ENCODE peak calls at places on chromosomes 2 and 18, in nine cellular contexts. R is IMR-90; W is MM.1S; I is astrocyte; P is psoas muscle; D is NT2/D1; G is PC-3; C is suprapubic skin; Z is CD4-positive, CD25-positive, alpha-beta regulatory T cell. H is an unnamed sample. For H3K9me3 and H3K27me3, the result is how much of the 10 kb centered on the place peaks cover.

GRCh38 chr2:72028996-72029395 is 118.7 kb downstream of the CYP26B1 start:
- DNase-seq in R (no peak), W (no peak), I (no peak), P (no peak), D (no peak), G (no peak), C (peak), Z (no peak), H (no peak)

GRCh38 chr2:151657667-151658076 is 76.6 kb downstream of the NEB start:
- DNase-seq in R (no peak), W (no peak), I (peak), P (no peak), D (no peak), G (no peak), C (no peak), Z (no peak), H (no peak)

GRCh38 chr18:3810271-3810670 is 360.3 kb downstream of the TGIF1 start:
- DNase-seq in R (no peak), W (no peak), I (no peak), P (no peak), D (no peak), G (no peak), C (no peak), Z (no peak), H (no peak)

GRCh38 chr2:172460780-172461201 is 33.4 kb downstream of the ITGA6 start:
- DNase-seq in R (peak), W (no peak), I (no peak), P (no peak), D (no peak), G (no peak), C (no peak), Z (peak), H (no peak)

GRCh38 chr2:141137121-141137693 is 993.6 kb downstream of the LRP1B start:
- DNase-seq in R (no peak), W (no peak), I (no peak), P (no peak), D (no peak), G (no peak), C (no peak), Z (peak), H (no peak)

GRCh38 chr18:9916067-9916684 is 2.4 kb downstream of the VAPA start:
- DNase-seq in R (peak), W (no peak), I (no peak), P (no peak), D (no peak), G (peak), C (no peak), Z (no peak), H (no peak)

GRCh38 chr2:220445429-220446105 is 818.1 kb downstream of the SLC4A3 start:
- DNase-seq in R (peak), W (no peak), I (peak), P (no peak), D (no peak), G (peak), C (no peak), Z (no peak), H (no peak)

GRCh38 chr18:25862881-25863600 is 227.4 kb downstream of the SS18 start:
- DNase-seq in R (no peak), W (no peak), I (no peak), P (no peak), D (no peak), G (no peak), C (no peak), Z (no peak), H (no peak)

GRCh38 chr2:153940511-153940910 is 68.8 kb downstream of the GALNT13 start:
- DNase-seq in R (no peak), W (no peak), I (peak), P (no peak), D (no peak), G (peak), C (no peak), Z (no peak), H (no peak)

GRCh38 chr2:8550932-8551621 is 130.8 kb upstream of the ID2 start:
- DNase-seq in R (no peak), W (no peak), I (no peak), P (peak), D (no peak), G (no peak), C (no peak), Z (no peak), H (no peak)

GRCh38 chr2:9770308-9771100 is 72.8 kb upstream of the TAF1B start:
- DNase-seq in R (peak), W (peak), I (peak), P (peak), D (peak), G (peak), C (peak), Z (peak), H (peak)

GRCh38 chr2:53103661-53104060 is 663.9 kb upstream of the CHAC2 start:
- DNase-seq in R (no peak), W (no peak), I (peak), P (no peak), D (no peak), G (peak), C (no peak), Z (no peak), H (no peak)

GRCh38 chr2:240575101-240575965 is 7.0 kb downstream of the RNPEPL1 start:
- DNase-seq in R (no peak), W (no peak), I (no peak), P (no peak), D (no peak), G (no peak), C (no peak), Z (no peak), H (no peak)

GRCh38 chr2:76563730-76564129 is 853.0 kb upstream of the GCFC2 start:
- DNase-seq in R (no peak), W (no peak), I (no peak), P (no peak), D (no peak), G (no peak), C (no peak), Z (no peak), H (no peak)

GRCh38 chr2:3487432-3487831 is 31.9 kb downstream of the ADI1 start:
- DNase-seq in R (no peak), W (no peak), I (no peak), P (peak), D (no peak), G (no peak), C (peak), Z (no peak), H (no peak)

GRCh38 chr2:9249036-9249800 is 42.6 kb downstream of the ASAP2 start:
- DNase-seq in R (peak), W (no peak), I (peak), P (no peak), D (no peak), G (peak), C (no peak), Z (no peak), H (no peak)

GRCh38 chr2:18159899-18160298 is 281.4 kb downstream of the KCNS3 start:
- DNase-seq in R (no peak), W (no peak), I (no peak), P (no peak), D (no peak), G (no peak), C (no peak), Z (no peak), H (no peak)

GRCh38 chr2:127146820-127147502 is 40.0 kb upstream of the BIN1 start:
- DNase-seq in R (peak), W (no peak), I (peak), P (peak), D (no peak), G (no peak), C (no peak), Z (no peak), H (no peak)

GRCh38 chr18:12007063-12007462 is 25.8 kb downstream of the IMPA2 start:
- DNase-seq in R (no peak), W (no peak), I (no peak), P (no peak), D (no peak), G (no peak), C (no peak), Z (no peak), H (no peak)

GRCh38 chr2:32627901-32628645 is at the start of gene TTC27:
- DNase-seq in R (peak), W (peak), I (peak), P (peak), D (peak), G (peak), C (peak), Z (peak), H (peak)

GRCh38 chr18:62361288-62361687 is 36.2 kb downstream of the TNFRSF11A start:
- DNase-seq in R (no peak), W (no peak), I (no peak), P (no peak), D (no peak), G (no peak), C (no peak), Z (no peak), H (no peak)

GRCh38 chr2:117856415-117857210 is 42.1 kb downstream of the DDX18 start:
- DNase-seq in R (peak), W (no peak), I (peak), P (no peak), D (no peak), G (peak), C (no peak), Z (no peak), H (no peak)

GRCh38 chr2:133566967-133567645 is 1.2 kb downstream of the NCKAP5 start:
- DNase-seq in R (peak), W (no peak), I (peak), P (peak), D (no peak), G (peak), C (peak), Z (no peak), H (no peak)

GRCh38 chr18:58473071-58473470 is 155.8 kb downstream of the ALPK2 start:
- DNase-seq in R (peak), W (no peak), I (no peak), P (no peak), D (no peak), G (peak), C (no peak), Z (no peak), H (no peak)

GRCh38 chr18:5238371-5238758 is 41.3 kb upstream of the AKAIN1 start:
- DNase-seq in R (peak), W (peak), I (no peak), P (peak), D (no peak), G (peak), C (peak), Z (no peak), H (peak)

GRCh38 chr2:58702302-58702696 is 461.2 kb upstream of the FANCL start:
- DNase-seq in R (peak), W (no peak), I (peak), P (no peak), D (peak), G (peak), C (no peak), Z (no peak), H (no peak)

GRCh38 chr2:98463988-98464771 is 19.5 kb downstream of the INPP4A start:
- DNase-seq in R (no peak), W (peak), I (no peak), P (no peak), D (no peak), G (no peak), C (no peak), Z (peak), H (peak)

GRCh38 chr2:144096531-144096930 is 423.4 kb downstream of the ZEB2 start:
- DNase-seq in R (peak), W (no peak), I (no peak), P (no peak), D (no peak), G (no peak), C (no peak), Z (no peak), H (no peak)

GRCh38 chr2:96097951-96098823 is 18.2 kb downstream of the ADRA2B start:
- DNase-seq in R (no peak), W (no peak), I (no peak), P (no peak), D (no peak), G (no peak), C (no peak), Z (no peak), H (peak)

GRCh38 chr2:233032551-233033320 is at the start of gene NEU2:
- DNase-seq in R (no peak), W (no peak), I (no peak), P (no peak), D (no peak), G (no peak), C (peak), Z (no peak), H (no peak)

GRCh38 chr2:239178484-239178883 is 222.3 kb downstream of the HDAC4 start:
- DNase-seq in R (no peak), W (no peak), I (no peak), P (no peak), D (no peak), G (no peak), C (peak), Z (no peak), H (no peak)

GRCh38 chr18:11379660-11380059 is 229.7 kb upstream of the SLC35G4 start:
- DNase-seq in R (no peak), W (no peak), I (no peak), P (no peak), D (no peak), G (no peak), C (no peak), Z (no peak), H (no peak)

GRCh38 chr2:100460904-100461303 is 9.4 kb upstream of the NMS start:
- DNase-seq in R (no peak), W (no peak), I (no peak), P (no peak), D (no peak), G (no peak), C (no peak), Z (no peak), H (no peak)
- H3K9me3 ChIP-seq in R (under half), W (under half), I (under half), P (under half), D (half or more), G (under half), C (under half), Z (under half), H (under half)

GRCh38 chr2:85759257-85759613 is 5.4 kb downstream of the ATOH8 start:
- DNase-seq in R (no peak), W (no peak), I (no peak), P (no peak), D (no peak), G (no peak), C (no peak), Z (no peak), H (no peak)

GRCh38 chr2:85758361-85759256 is 4.8 kb downstream of the ATOH8 start:
- DNase-seq in R (no peak), W (no peak), I (no peak), P (no peak), D (no peak), G (no peak), C (no peak), Z (no peak), H (no peak)

GRCh38 chr2:85756195-85756594 is 2.4 kb downstream of the ATOH8 start:
- DNase-seq in R (no peak), W (no peak), I (no peak), P (peak), D (no peak), G (no peak), C (no peak), Z (no peak), H (no peak)

GRCh38 chr2:85756822-85757435 is 3.1 kb downstream of the ATOH8 start:
- DNase-seq in R (no peak), W (no peak), I (no peak), P (no peak), D (no peak), G (no peak), C (no peak), Z (no peak), H (no peak)

DNA sequence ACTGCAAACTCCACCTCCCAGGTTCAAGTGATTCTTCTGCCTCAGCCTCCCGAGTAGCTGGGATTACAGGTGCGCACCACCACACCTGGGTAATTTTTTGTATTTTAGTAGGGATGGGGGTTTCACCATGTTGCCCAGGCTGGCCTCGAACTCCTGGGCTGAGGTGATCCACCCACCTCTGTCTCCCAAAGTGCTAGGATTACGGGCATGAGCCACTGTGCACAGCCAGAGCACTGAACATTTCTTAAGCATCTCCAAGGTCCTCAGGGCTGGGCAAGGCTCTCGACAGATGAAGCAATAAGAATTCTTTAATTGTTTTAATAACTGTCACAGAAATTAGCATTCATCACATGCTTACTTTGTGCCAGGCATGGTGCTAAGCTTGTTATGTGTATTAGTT is 4.1 kb downstream of the ATOH8 start:
- DNase-seq in R (no peak), W (no peak), I (no peak), P (no peak), D (no peak), G (no peak), C (no peak), Z (no peak), H (no peak)
- H3K27me3 ChIP-seq in R (under half), W (under half), I (under half), P (under half), D (under half), G (under half), C (under half), Z (under half), H (under half)

GRCh38 chr18:907171-907879 is 2.7 kb downstream of the ADCYAP1 start:
- DNase-seq in R (no peak), W (no peak), I (no peak), P (peak), D (no peak), G (peak), C (no peak), Z (no peak), H (no peak)

GRCh38 chr18:905948-906415 is 1.3 kb downstream of the ADCYAP1 start:
- DNase-seq in R (no peak), W (no peak), I (no peak), P (no peak), D (no peak), G (no peak), C (no peak), Z (no peak), H (no peak)

GRCh38 chr18:908631-909621 is 4.3 kb downstream of the ADCYAP1 start:
- DNase-seq in R (no peak), W (no peak), I (no peak), P (no peak), D (no peak), G (no peak), C (no peak), Z (no peak), H (no peak)

GRCh38 chr18:906416-907170 is 1.9 kb downstream of the ADCYAP1 start:
- DNase-seq in R (no peak), W (no peak), I (no peak), P (no peak), D (peak), G (no peak), C (no peak), Z (no peak), H (no peak)

GRCh38 chr18:907880-908512 is 3.3 kb downstream of the ADCYAP1 start:
- DNase-seq in R (no peak), W (no peak), I (no peak), P (peak), D (no peak), G (no peak), C (no peak), Z (no peak), H (no peak)
- H3K9me3 ChIP-seq in R (under half), W (under half), I (under half), P (under half), D (under half), G (under half), C (under half), Z (under half), H (under half)

DNA sequence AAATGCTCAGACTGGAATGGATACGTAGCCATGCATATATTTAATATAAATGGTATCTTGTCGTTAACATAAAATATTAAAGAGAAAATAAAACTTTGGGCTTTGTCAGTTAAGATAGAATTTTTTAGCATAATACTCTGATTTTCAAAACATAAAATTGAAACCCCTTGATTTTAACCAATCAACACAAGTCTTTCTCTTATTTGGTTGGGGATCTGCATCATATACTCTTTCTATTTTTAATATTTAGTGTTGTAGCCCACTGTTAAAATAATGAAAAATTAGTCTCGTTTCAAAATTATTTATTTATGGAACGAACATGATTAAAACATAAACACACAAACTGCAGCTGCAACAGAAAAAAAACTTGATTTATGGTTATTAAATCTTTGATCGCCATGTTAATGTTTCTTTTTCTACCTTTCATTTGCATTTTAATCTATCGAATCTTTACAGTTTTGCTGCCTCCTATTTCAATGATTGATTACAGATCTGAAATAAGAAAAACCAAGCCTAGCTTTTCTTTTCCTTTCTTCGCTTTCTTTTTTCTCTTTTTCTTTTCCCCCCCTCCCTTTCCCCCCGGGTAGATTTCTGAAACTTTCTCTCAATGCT is 145.5 kb downstream of the MEIS1 start:
- DNase-seq in R (no peak), W (no peak), I (no peak), P (no peak), D (no peak), G (no peak), C (no peak), Z (no peak), H (no peak)
- H3K27me3 ChIP-seq in R (under half), W (under half), I (half or more), P (under half), D (half or more), G (half or more), C (half or more), Z (under half), H (under half)

DNA sequence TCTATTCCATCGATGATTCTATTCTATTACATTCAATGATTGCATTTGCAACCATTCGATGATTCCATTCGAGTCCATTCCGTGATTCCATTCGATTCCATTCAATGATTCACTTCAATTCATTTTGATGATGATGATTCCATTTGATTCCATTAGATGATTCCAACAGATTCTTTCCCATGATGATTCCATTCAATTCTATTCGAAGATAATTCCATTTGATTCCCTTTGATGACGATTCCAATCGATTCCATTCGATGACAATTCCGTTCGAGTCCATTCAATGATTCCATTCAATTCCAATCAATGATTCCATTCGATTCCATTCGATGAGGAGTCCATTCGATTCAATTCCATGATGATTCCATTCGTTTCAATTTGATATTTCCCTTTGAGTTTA is 1088.8 kb downstream of the RPIA start:
- DNase-seq in R (no peak), W (no peak), I (no peak), P (no peak), D (no peak), G (no peak), C (no peak), Z (no peak), H (no peak)
- H3K9me3 ChIP-seq in R (half or more), W (under half), I (half or more), P (half or more), D (under half), G (half or more), C (half or more), Z (under half), H (under half)

GRCh38 chr2:236909802-236910201 is 175.9 kb upstream of the COPS8 start:
- DNase-seq in R (no peak), W (no peak), I (no peak), P (no peak), D (no peak), G (no peak), C (no peak), Z (no peak), H (no peak)
- H3K27me3 ChIP-seq in R (under half), W (under half), I (under half), P (under half), D (under half), G (under half), C (under half), Z (under half), H (under half)

DNA sequence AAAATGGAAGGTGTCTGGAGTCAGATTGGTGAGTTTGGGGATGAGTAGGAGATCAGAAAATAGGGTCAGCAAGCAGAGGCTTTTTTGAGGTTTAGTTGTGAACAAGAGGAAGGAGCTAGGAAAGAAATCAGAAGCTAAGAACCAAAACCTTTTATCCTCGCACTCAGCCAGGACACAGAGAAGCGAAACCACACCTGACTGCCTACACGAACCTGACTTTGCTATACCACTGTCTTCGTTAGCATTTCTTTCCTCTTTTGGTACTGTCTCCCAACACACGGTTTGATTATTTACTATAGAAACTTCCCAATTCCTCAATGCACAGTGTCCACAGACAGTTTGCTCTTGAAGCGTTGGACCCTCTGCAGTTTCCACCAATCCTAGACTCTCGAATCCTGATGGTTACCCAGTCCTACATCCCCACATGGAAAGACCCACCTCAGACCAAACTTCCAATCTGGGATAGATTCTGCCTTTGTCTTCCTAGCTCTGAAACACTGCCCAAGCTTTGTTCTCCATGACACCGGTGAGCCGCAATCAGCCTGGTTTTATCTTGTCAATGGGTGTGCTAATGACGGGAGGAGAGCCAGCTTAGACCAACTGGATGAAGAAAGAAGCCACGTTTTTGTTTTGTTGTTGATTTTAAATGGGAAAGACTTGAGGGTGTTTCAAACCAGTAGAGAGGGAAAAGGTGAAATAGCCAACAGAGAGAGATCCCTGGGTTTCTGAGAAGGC is 137.4 kb downstream of the CABLES1 start:
- DNase-seq in R (no peak), W (peak), I (no peak), P (no peak), D (no peak), G (no peak), C (no peak), Z (no peak), H (no peak)
- H3K9me3 ChIP-seq in R (under half), W (under half), I (under half), P (under half), D (under half), G (under half), C (under half), Z (under half), H (under half)